ENCODE peak calls at places on chromosomes 13 and 19, in ten cellular contexts. T, F, Q, M, J, S, K, P, Z and B are unnamed samples.

GRCh38 chr19:56476671-56477428 is at the start of gene ZNF667:
- DNase-seq in S (no peak), P (peak; percentile 3), Q (peak; percentile 55), Z (peak; percentile 18), F (peak; percentile 21), T (peak; percentile 71), K (no peak), M (peak; percentile 2), J (no peak), B (no peak)

GRCh38 chr19:40803170-40803856 is 4.3 kb downstream of the EGLN2 start:
- DNase-seq in K (no peak), Z (no peak), S (no peak), M (no peak), P (no peak), F (no peak), J (no peak), T (no peak), Q (no peak), B (no peak)

GRCh38 chr19:12093777-12094176 is 29.2 kb downstream of the ZNF844 start:
- DNase-seq in Z (no peak), Q (no peak), P (no peak), M (no peak), K (no peak), S (no peak), F (no peak), T (no peak), J (no peak), B (no peak)

GRCh38 chr13:27533155-27533643 is 82.8 kb upstream of the MTIF3 start:
- DNase-seq in S (peak; percentile 91), Q (peak; percentile 67), M (no peak), P (peak; percentile 69), J (no peak), T (peak; percentile 99), F (peak; percentile 69), Z (peak; percentile 69), K (peak; percentile 90), B (peak; percentile 84)

GRCh38 chr13:113820813-113821651 is 42.8 kb downstream of the GAS6 start:
- DNase-seq in F (peak; percentile 97), Z (peak; percentile 98), P (peak; percentile 41), J (no peak), K (peak; percentile 77), T (no peak), Q (peak; percentile 99), S (no peak), M (no peak), B (peak; percentile 88)

GRCh38 chr13:42330991-42331390 is 59.0 kb downstream of the AKAP11 start:
- DNase-seq in J (no peak), Q (peak; percentile 65), K (no peak), F (peak; percentile 39), Z (peak; percentile 67), T (no peak), S (no peak), M (no peak), P (no peak), B (no peak)

GRCh38 chr13:51638497-51638871 is 54.2 kb downstream of the WDFY2 start:
- DNase-seq in K (no peak), F (peak; percentile 63), P (no peak), Q (peak; percentile 43), M (no peak), Z (no peak), J (no peak), S (no peak), T (no peak), B (no peak)

GRCh38 chr13:48303331-48304131 is at the start of gene RB1:
- DNase-seq in K (peak; percentile 94), T (peak; percentile 95), Q (peak; percentile 90), S (peak; percentile 96), M (peak; percentile 85), J (peak; percentile 47), P (peak; percentile 92), Z (peak; percentile 91), F (peak; percentile 87), B (peak; percentile 96)

GRCh38 chr19:49017041-49017665 is at the start of gene LHB:
- DNase-seq in M (no peak), Z (no peak), K (no peak), Q (no peak), T (no peak), S (no peak), J (no peak), P (no peak), F (no peak), B (no peak)

GRCh38 chr13:106129273-106129672 is 406.2 kb downstream of the EFNB2 start:
- DNase-seq in T (no peak), F (no peak), J (no peak), M (no peak), Z (no peak), P (no peak), K (no peak), Q (no peak), S (no peak), B (no peak)

GRCh38 chr19:10353793-10354391 is 14.5 kb upstream of the ICAM3 start:
- DNase-seq in M (no peak), F (peak; percentile 12), Z (peak; percentile 26), K (peak; percentile 86), J (no peak), Q (peak; percentile 41), P (peak; percentile 33), T (no peak), S (no peak), B (peak; percentile 62)

GRCh38 chr13:27536361-27537101 is 83.8 kb downstream of the LNX2 start:
- DNase-seq in Z (no peak), P (no peak), Q (no peak), T (no peak), M (no peak), K (no peak), S (peak; percentile 48), F (no peak), J (no peak), B (no peak)

GRCh38 chr13:26442541-26442940 is 114.9 kb upstream of the WASF3 start:
- DNase-seq in F (peak; percentile 67), Z (no peak), P (no peak), Q (peak; percentile 22), S (no peak), M (no peak), T (no peak), K (no peak), J (no peak), B (no peak)

GRCh38 chr13:46885018-46885417 is 11.8 kb downstream of the HTR2A start:
- DNase-seq in K (no peak), Q (peak; percentile 58), S (no peak), P (no peak), F (no peak), M (no peak), J (no peak), Z (no peak), T (no peak), B (no peak)

GRCh38 chr13:20983386-20983785 is 78.0 kb downstream of the LATS2 start:
- DNase-seq in M (no peak), P (no peak), S (peak; percentile 16), Z (no peak), Q (no peak), T (no peak), F (no peak), K (no peak), J (no peak), B (no peak)

DNA sequence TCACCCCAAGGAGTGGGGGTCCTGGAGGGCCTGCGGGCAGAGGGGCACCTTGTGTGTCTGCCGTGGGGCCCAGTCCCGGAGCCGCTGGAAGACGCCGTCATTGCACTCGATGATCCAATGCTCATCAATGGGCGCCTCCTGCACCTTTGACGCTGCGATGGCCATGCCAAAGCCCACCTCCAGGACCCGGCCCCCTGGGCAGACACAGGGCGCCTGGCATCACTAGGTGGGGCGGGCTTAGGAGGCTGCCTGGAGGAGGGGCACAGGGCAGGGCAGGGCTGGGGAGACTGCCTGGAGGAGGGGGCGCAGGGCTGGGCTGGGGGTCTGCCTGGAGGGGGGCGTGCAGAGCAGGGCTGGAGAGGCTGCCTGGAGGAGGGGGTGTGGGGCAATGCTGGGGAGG is 1.6 kb downstream of the GAMT start:
- DNase-seq in S (no peak), F (no peak), J (no peak), Z (no peak), T (no peak), P (no peak), Q (no peak), M (no peak), K (no peak), B (no peak)
- TF ChIP-seq CTCF in S (no peak), F (no peak), J (no peak), Z (no peak), T (no peak), P (no peak), Q (no peak), M (no peak), K (no peak), B (no peak)

GRCh38 chr19:3682286-3682685 is 18.0 kb downstream of the PIP5K1C start:
- DNase-seq in M (no peak), P (no peak), S (no peak), J (no peak), K (no peak), Z (no peak), Q (no peak), F (no peak), T (no peak), B (no peak)
- H3K4me3 ChIP-seq in M (no peak overlapping the region), P (no peak overlapping the region), S (no peak overlapping the region), J (no peak overlapping the region), K (no peak overlapping the region), Z (no peak overlapping the region), Q (no peak overlapping the region), F (no peak overlapping the region), T (no peak overlapping the region), B (no peak overlapping the region)

GRCh38 chr19:31818740-31819228 is 469.5 kb upstream of the TSHZ3 start:
- DNase-seq in M (no peak), K (no peak), Q (no peak), F (no peak), J (no peak), T (no peak), P (no peak), S (no peak), Z (peak; percentile 6), B (no peak)
- TF ChIP-seq CTCF in M (no peak), K (no peak), Q (no peak), F (no peak), J (no peak), T (no peak), P (no peak), S (no peak), Z (no peak), B (no peak)

GRCh38 chr13:90302113-90302512 is 1045.4 kb upstream of the MIR17HG start:
- DNase-seq in P (no peak), Q (peak; percentile 55), K (no peak), F (peak; percentile 64), Z (peak; percentile 73), T (no peak), S (no peak), M (no peak), J (no peak), B (no peak)

GRCh38 chr13:90305796-90306195 is 1041.7 kb upstream of the MIR17HG start:
- DNase-seq in S (no peak), Z (no peak), P (no peak), K (no peak), F (no peak), T (no peak), Q (no peak), M (no peak), J (no peak), B (no peak)

GRCh38 chr13:90299238-90299637 is 1048.2 kb upstream of the MIR17HG start:
- DNase-seq in T (no peak), Q (no peak), J (no peak), M (no peak), S (no peak), P (no peak), K (no peak), F (no peak), Z (no peak), B (no peak)

DNA sequence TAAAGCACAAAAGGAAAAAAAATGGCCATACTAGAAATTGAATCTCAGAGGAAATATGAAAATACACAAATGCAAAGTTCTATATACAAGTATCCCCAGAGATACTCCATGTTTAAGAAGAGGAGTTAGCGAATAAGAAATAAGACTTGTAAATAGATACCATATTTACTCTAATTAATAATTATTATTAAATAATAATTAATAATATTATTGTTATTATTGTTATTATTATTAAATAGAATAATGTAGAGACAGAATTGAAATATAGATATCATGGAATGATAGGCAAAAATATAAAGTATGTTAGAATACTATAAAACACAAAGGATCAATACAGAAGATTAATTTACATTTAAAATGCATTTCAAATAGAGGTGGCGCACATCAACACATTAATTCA is 1047.5 kb upstream of the MIR17HG start:
- DNase-seq in T (no peak), F (no peak), S (no peak), J (no peak), Z (no peak), Q (no peak), M (no peak), P (no peak), K (no peak), B (no peak)
- H3K4me3 ChIP-seq in T (no peak overlapping the region), F (no peak overlapping the region), S (no peak overlapping the region), J (no peak overlapping the region), Z (no peak overlapping the region), Q (no peak overlapping the region), M (no peak overlapping the region), P (no peak overlapping the region), K (no peak overlapping the region), B (no peak overlapping the region)